ENCODE peak calls at places on chromosomes 2 and 18, in six cellular contexts. Q is testis, P is adrenal gland, M is hepatocyte, H is breast epithelium, A is upper lobe of left lung. N is an unnamed sample.

GRCh38 chr2:176126929-176127768 is 2.4 kb upstream of the HOXD8 start:
- DNase-seq in Q (peak; percentile 91), P (peak; percentile 91), M (peak; percentile 80), H (no peak), A (no peak), N (no peak)

GRCh38 chr2:16774980-16775963 is 109.6 kb upstream of the CYRIA start:
- DNase-seq in Q (peak; percentile 21), P (peak; percentile 61), M (peak; percentile 51), H (no peak), A (no peak), N (no peak)

GRCh38 chr18:24234330-24234729 is 95.5 kb downstream of the CABYR start:
- DNase-seq in Q (no peak), P (no peak), M (peak; percentile 17), H (no peak), A (no peak), N (no peak)

GRCh38 chr2:181628590-181629585 is 28.0 kb downstream of the CERKL start:
- DNase-seq in Q (no peak), P (no peak), M (no peak), H (no peak), A (no peak), N (no peak)

GRCh38 chr2:23505984-23506380 is 121.0 kb downstream of the KLHL29 start:
- DNase-seq in Q (no peak), P (no peak), M (no peak), H (no peak), A (no peak), N (no peak)

GRCh38 chr2:170073288-170073687 is 104.7 kb upstream of the MYO3B start:
- DNase-seq in Q (peak; percentile 83), P (peak; percentile 96), M (no peak), H (no peak), A (no peak), N (no peak)

GRCh38 chr18:50665519-50665918 is 105.6 kb downstream of the MAPK4 start:
- DNase-seq in Q (no peak), P (peak; percentile 73), M (no peak), H (no peak), A (no peak), N (no peak)

GRCh38 chr2:44200011-44200410 is 31.3 kb downstream of the PPM1B start:
- DNase-seq in Q (no peak), P (no peak), M (no peak), H (no peak), A (no peak), N (no peak)

GRCh38 chr2:38750011-38750792 is 959 bp downstream of the SRSF7 start:
- DNase-seq in Q (peak; percentile 70), P (peak; percentile 72), M (peak; percentile 82), H (peak; percentile 57), A (peak; percentile 77), N (no peak)

GRCh38 chr2:1600191-1601063 is 143.9 kb downstream of the PXDN start:
- DNase-seq in Q (no peak), P (no peak), M (no peak), H (no peak), A (no peak), N (no peak)

GRCh38 chr2:215657844-215658243 is 222.0 kb upstream of the FN1 start:
- DNase-seq in Q (no peak), P (no peak), M (peak; percentile 42), H (no peak), A (no peak), N (no peak)

GRCh38 chr2:122643725-122644329 is 888.4 kb downstream of the TSN start:
- DNase-seq in Q (peak; percentile 46), P (peak; percentile 83), M (peak; percentile 64), H (no peak), A (no peak), N (no peak)

GRCh38 chr2:63792523-63792922 is 49.2 kb upstream of the UGP2 start:
- DNase-seq in Q (no peak), P (no peak), M (peak; percentile 10), H (no peak), A (no peak), N (no peak)

GRCh38 chr2:99111945-99112344 is 29.6 kb upstream of the C2orf15 start:
- DNase-seq in Q (no peak), P (no peak), M (no peak), H (no peak), A (no peak), N (no peak)

GRCh38 chr2:233164967-233165366 is 86.5 kb upstream of the ATG16L1 start:
- DNase-seq in Q (no peak), P (no peak), M (no peak), H (no peak), A (no peak), N (no peak)

GRCh38 chr2:39942970-39943369 is 163.9 kb upstream of the THUMPD2 start:
- DNase-seq in Q (no peak), P (no peak), M (no peak), H (no peak), A (no peak), N (no peak)

GRCh38 chr2:42100696-42101585 is 53.1 kb downstream of the PKDCC start:
- DNase-seq in Q (peak; percentile 55), P (peak; percentile 71), M (peak; percentile 76), H (peak; percentile 60), A (peak; percentile 77), N (no peak)

GRCh38 chr2:73085691-73086090 is 14.2 kb upstream of the SFXN5 start:
- DNase-seq in Q (peak; percentile 93), P (peak; percentile 95), M (peak; percentile 91), H (no peak), A (peak; percentile 86), N (no peak)

GRCh38 chr2:142849818-142850217 is 27.6 kb upstream of the KYNU start:
- DNase-seq in Q (no peak), P (no peak), M (no peak), H (no peak), A (no peak), N (no peak)

GRCh38 chr2:121451373-121451772 is 79.3 kb upstream of the RNU4ATAC start:
- DNase-seq in Q (no peak), P (no peak), M (no peak), H (no peak), A (no peak), N (no peak)

DNA sequence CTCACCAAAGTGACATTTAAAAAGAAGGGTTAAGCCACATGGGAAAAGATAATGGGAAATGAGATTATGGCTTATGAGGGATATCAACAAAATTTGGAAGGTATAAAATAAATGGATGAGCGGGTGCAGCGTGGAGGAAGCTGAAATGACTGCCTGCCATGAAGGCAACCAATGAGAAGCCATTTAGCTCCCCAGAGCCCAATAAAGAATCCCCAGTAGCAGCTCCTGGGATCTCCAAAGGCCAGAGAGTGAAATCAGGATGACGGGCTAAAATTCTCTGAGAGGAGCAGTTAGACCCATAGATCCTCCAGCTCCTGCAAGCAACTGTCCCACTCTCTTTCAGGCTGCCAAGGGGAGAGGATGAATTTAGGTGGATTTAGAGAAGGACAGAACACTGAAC is 12.9 kb upstream of the MAPRE3 start:
- DNase-seq in Q (no peak), P (no peak), M (no peak), H (no peak), A (no peak), N (no peak)
- TF ChIP-seq CTCF in Q (no peak), P (no peak), M (no peak), H (no peak), A (no peak), N (no peak)

DNA sequence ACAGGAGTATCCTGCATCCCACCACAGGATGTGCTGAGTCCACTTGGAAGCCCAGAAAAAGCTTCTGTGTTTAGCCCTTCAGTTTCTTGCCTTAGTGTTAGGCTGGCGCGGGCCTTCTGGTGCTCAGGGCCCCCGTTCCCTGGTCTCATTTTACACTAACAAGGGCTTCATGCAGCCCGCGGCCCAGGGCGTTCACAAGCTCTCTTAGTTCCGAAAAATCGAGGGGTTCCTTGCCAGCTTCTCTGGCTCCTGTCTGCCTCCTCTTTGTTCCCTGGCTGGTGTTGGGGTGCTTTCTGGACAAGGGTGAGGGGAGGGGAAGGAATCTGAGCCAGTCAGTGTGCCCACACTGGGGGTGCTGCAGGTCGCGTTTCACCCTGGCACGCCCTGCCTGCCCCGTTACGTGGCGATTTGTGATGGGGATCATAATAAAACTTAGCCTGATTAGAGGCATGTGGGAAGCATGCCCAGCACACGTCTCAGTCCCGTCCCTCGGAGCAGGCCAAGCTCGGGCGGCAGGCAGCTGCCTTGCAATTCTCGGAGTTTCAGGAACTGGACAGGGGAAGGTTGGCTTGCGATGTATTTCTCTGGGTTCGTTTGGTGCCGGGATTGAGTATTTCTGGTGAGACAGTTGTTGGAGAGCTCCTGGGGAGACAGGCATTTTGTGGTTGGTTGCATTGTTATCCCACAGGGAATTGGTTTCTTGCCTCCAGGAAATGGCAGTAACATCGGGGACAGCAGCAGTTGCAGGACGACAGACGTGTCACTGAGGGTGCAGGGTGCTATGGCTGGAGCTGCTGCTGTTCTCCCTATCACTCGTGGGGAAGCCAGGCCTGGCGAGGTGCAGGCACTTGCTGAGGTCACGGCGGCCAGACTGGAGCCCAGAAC is 22.9 kb downstream of the SH3BP4 start:
- DNase-seq in Q (peak; percentile 60), P (no peak), M (no peak), H (no peak), A (no peak), N (no peak)
- H3K4me1 ChIP-seq in Q (peaks cover 59% of the 10 kb centered on the region), P (no peaks in the 10 kb centered on the region), M (peaks cover 20% of the 10 kb centered on the region), H (peaks cover 20% of the 10 kb centered on the region), A (peaks cover 32% of the 10 kb centered on the region), N (peaks cover 40% of the 10 kb centered on the region)

GRCh38 chr2:236568922-236569592 is 568 bp upstream of the ACKR3 start:
- DNase-seq in Q (no peak), P (no peak), M (no peak), H (no peak), A (no peak), N (no peak)

GRCh38 chr2:236572482-236572881 is 2.9 kb downstream of the ACKR3 start:
- DNase-seq in Q (peak; percentile 28), P (no peak), M (no peak), H (no peak), A (no peak), N (no peak)

GRCh38 chr2:236570081-236570979 is 705 bp downstream of the ACKR3 start:
- DNase-seq in Q (no peak), P (no peak), M (no peak), H (no peak), A (no peak), N (no peak)

GRCh38 chr2:236569593-236569973 is at the start of gene ACKR3:
- DNase-seq in Q (peak; percentile 92), P (peak; percentile 73), M (peak; percentile 91), H (no peak), A (peak; percentile 78), N (peak; percentile 95)

DNA sequence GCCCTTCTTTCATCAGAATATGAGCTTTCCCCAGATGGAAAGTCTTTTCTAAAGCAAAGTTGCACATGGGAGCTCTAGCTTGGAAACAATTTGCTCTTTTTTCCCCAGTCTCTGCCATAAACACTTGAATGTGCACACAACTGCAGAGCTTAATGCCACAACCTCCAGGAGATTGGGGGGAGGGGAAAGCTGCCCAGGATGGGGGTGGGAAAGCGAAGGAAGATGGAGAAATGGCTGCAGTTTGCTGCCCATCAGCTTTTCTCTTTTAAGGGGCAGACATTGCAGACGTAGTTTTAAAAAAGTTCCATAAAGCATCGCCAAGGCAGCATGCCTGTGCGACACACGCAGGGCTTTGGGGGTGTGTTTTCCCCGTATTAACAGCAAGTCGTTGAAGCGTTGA is 1.5 kb downstream of the ACKR3 start:
- DNase-seq in Q (no peak), P (no peak), M (no peak), H (no peak), A (no peak), N (no peak)
- H3K4me3 ChIP-seq in Q (no peak overlapping the region), P (no peak overlapping the region), M (peak overlapping the region; percentile 47), H (peak overlapping the region; percentile 52), A (peak overlapping the region; percentile 51), N (peak overlapping the region; percentile 53)

DNA sequence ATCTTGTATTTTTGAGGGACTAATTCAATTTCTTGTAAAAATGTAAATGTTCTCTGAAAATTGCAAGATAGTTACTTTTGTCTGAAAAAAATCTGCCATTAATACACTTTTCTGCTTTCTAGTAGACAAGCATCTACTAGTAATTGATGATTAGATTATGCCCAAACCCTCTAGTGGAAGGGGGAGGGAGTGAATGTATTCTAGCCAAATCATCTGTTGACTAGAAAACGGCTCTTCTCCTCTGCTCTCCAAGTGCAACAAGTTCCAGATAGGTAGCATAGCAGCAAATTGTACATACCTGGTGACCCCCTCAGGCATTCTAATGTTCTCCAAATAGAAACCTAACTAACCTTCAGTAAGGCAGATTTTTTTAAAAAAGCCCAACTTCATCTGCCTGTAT is 58.6 kb downstream of the RELCH start:
- DNase-seq in Q (no peak), P (no peak), M (no peak), H (no peak), A (no peak), N (no peak)
- TF ChIP-seq CTCF in Q (no peak), P (no peak), M (no peak), H (no peak), A (no peak), N (no peak)